ENCODE peak calls at places on chromosomes 1 and 21, in ten cellular contexts. E is H9; A is NCI-H2081; W is occipital lobe; K is effector memory CD4-positive, alpha-beta T cell; T is testis; H is posterior cingulate gyrus; J is mesenchymal stem cell; U is activated CD4-positive, alpha-beta T cell treated with anti-CD3 and anti-CD28 coated beads, Interleukin-2, amount 50 U/mL, for 48 hours; Z is stromal cell of bone marrow. N is an unnamed sample.

GRCh38 chr1:41171266-41171874 is 70.7 kb downstream of the SCMH1 start:
- DNase-seq in W (no peak), U (no peak), K (no peak), A (no peak), T (no peak), H (no peak), E (no peak), Z (no peak), J (no peak), N (no peak)

GRCh38 chr1:110207831-110208230 is 2.3 kb upstream of the KCNC4 start:
- DNase-seq in T (peak), Z (no peak), W (peak), J (peak), E (peak), K (peak), A (peak), U (peak), H (peak), N (peak)

GRCh38 chr1:1344672-1345361 is 4.4 kb downstream of the DVL1 start:
- DNase-seq in T (no peak), J (peak), E (no peak), W (no peak), K (peak), U (peak), H (no peak), Z (no peak), A (no peak), N (peak)

GRCh38 chr21:27590271-27590670 is 623.4 kb upstream of the ADAMTS5 start:
- DNase-seq in A (no peak), K (no peak), J (no peak), Z (peak), U (no peak), E (no peak), H (no peak), W (no peak), T (peak), N (no peak)

GRCh38 chr1:1063945-1064831 is 9.9 kb downstream of the RNF223 start:
- DNase-seq in U (peak), J (peak), Z (no peak), T (peak), H (no peak), A (no peak), K (peak), E (peak), W (no peak), N (peak)

GRCh38 chr1:3114131-3114744 is 45.2 kb downstream of the PRDM16 start:
- DNase-seq in J (no peak), K (no peak), Z (no peak), E (no peak), H (no peak), A (no peak), W (no peak), T (no peak), U (no peak), N (no peak)

GRCh38 chr1:50976890-50977574 is 7.0 kb downstream of the CDKN2C start:
- DNase-seq in K (no peak), Z (no peak), E (peak), T (peak), W (no peak), H (peak), U (peak), A (peak), J (peak), N (peak)

GRCh38 chr1:30911061-30911954 is 2.8 kb upstream of the SDC3 start:
- DNase-seq in K (no peak), W (peak), U (peak), J (peak), H (peak), A (peak), E (peak), T (peak), Z (peak), N (peak)

GRCh38 chr1:5961601-5962000 is 30.6 kb downstream of the NPHP4 start:
- DNase-seq in T (no peak), E (no peak), J (no peak), W (no peak), K (no peak), A (no peak), H (peak), U (no peak), Z (no peak), N (peak)

N was measured in thyroid gland.